ENCODE peak calls at places on chromosomes 13 and 19, in ten cellular contexts. One of them, this sample, is unnamed.

GRCh38 chr19:14786421-14786851 is 8.1 kb upstream of the ADGRE2 start:
- DNase-seq in retina: peak
- DNase-seq in fibroblast of the conjunctiva: no peak
- DNase-seq in T-helper 2 cell: peak
- DNase-seq in HAP-1: peak
- DNase-seq in fibroblast of lung: no peak
- DNase-seq in BJ: no peak
- DNase-seq in NCI-H1092 treated with DMSO at 0.1 percent for 48 hours: no peak
- DNase-seq in RWPE1: peak
- DNase-seq in esophagus squamous epithelium: no peak
- DNase-seq in this sample: no peak

GRCh38 chr19:46426506-46427162 is 2.1 kb downstream of the PNMA8C start:
- DNase-seq in retina: peak
- DNase-seq in fibroblast of the conjunctiva: no peak
- DNase-seq in T-helper 2 cell: peak
- DNase-seq in HAP-1: peak
- DNase-seq in fibroblast of lung: peak
- DNase-seq in BJ: no peak
- DNase-seq in NCI-H1092 treated with DMSO at 0.1 percent for 48 hours: peak
- DNase-seq in RWPE1: peak
- DNase-seq in esophagus squamous epithelium: no peak
- DNase-seq in this sample: peak

GRCh38 chr19:2259331-2259730 is 3.1 kb upstream of the JSRP1 start:
- DNase-seq in retina: no peak
- DNase-seq in fibroblast of the conjunctiva: no peak
- DNase-seq in T-helper 2 cell: no peak
- DNase-seq in HAP-1: no peak
- DNase-seq in fibroblast of lung: no peak
- DNase-seq in BJ: no peak
- DNase-seq in NCI-H1092 treated with DMSO at 0.1 percent for 48 hours: no peak
- DNase-seq in RWPE1: no peak
- DNase-seq in esophagus squamous epithelium: no peak
- DNase-seq in this sample: no peak

GRCh38 chr13:80224468-80224867 is 116.5 kb downstream of the SPRY2 start:
- DNase-seq in retina: no peak
- DNase-seq in fibroblast of the conjunctiva: no peak
- DNase-seq in T-helper 2 cell: no peak
- DNase-seq in HAP-1: no peak
- DNase-seq in fibroblast of lung: peak
- DNase-seq in BJ: no peak
- DNase-seq in NCI-H1092 treated with DMSO at 0.1 percent for 48 hours: no peak
- DNase-seq in RWPE1: peak
- DNase-seq in esophagus squamous epithelium: no peak
- DNase-seq in this sample: no peak

GRCh38 chr19:35833972-35834371 is 18.3 kb downstream of the NPHS1 start:
- DNase-seq in retina: no peak
- DNase-seq in fibroblast of the conjunctiva: no peak
- DNase-seq in T-helper 2 cell: no peak
- DNase-seq in HAP-1: no peak
- DNase-seq in fibroblast of lung: no peak
- DNase-seq in BJ: no peak
- DNase-seq in NCI-H1092 treated with DMSO at 0.1 percent for 48 hours: no peak
- DNase-seq in RWPE1: no peak
- DNase-seq in esophagus squamous epithelium: no peak
- DNase-seq in this sample: no peak

GRCh38 chr13:112767506-112768471 is 78.0 kb downstream of the ATP11A start:
- DNase-seq in retina: no peak
- DNase-seq in fibroblast of the conjunctiva: no peak
- DNase-seq in T-helper 2 cell: no peak
- DNase-seq in HAP-1: no peak
- DNase-seq in fibroblast of lung: no peak
- DNase-seq in BJ: no peak
- DNase-seq in NCI-H1092 treated with DMSO at 0.1 percent for 48 hours: no peak
- DNase-seq in RWPE1: no peak
- DNase-seq in esophagus squamous epithelium: no peak
- DNase-seq in this sample: no peak

GRCh38 chr13:97892717-97893116 is 60.8 kb upstream of the IPO5 start:
- DNase-seq in retina: no peak
- DNase-seq in fibroblast of the conjunctiva: no peak
- DNase-seq in T-helper 2 cell: no peak
- DNase-seq in HAP-1: no peak
- DNase-seq in fibroblast of lung: peak
- DNase-seq in BJ: no peak
- DNase-seq in NCI-H1092 treated with DMSO at 0.1 percent for 48 hours: no peak
- DNase-seq in RWPE1: no peak
- DNase-seq in esophagus squamous epithelium: no peak
- DNase-seq in this sample: no peak

GRCh38 chr19:18612051-18612771 is 459 bp upstream of the TMEM59L start:
- DNase-seq in retina: peak
- DNase-seq in fibroblast of the conjunctiva: no peak
- DNase-seq in T-helper 2 cell: no peak
- DNase-seq in HAP-1: peak
- DNase-seq in fibroblast of lung: no peak
- DNase-seq in BJ: no peak
- DNase-seq in NCI-H1092 treated with DMSO at 0.1 percent for 48 hours: no peak
- DNase-seq in RWPE1: no peak
- DNase-seq in esophagus squamous epithelium: no peak
- DNase-seq in this sample: no peak

GRCh38 chr13:27018230-27018875 is 153.3 kb downstream of the USP12 start:
- DNase-seq in retina: no peak
- DNase-seq in fibroblast of the conjunctiva: no peak
- DNase-seq in T-helper 2 cell: no peak
- DNase-seq in HAP-1: no peak
- DNase-seq in fibroblast of lung: no peak
- DNase-seq in BJ: no peak
- DNase-seq in NCI-H1092 treated with DMSO at 0.1 percent for 48 hours: no peak
- DNase-seq in RWPE1: no peak
- DNase-seq in esophagus squamous epithelium: no peak
- DNase-seq in this sample: no peak

GRCh38 chr19:13398780-13399726 is 107.2 kb downstream of the CACNA1A start:
- DNase-seq in retina: no peak
- DNase-seq in fibroblast of the conjunctiva: peak
- DNase-seq in T-helper 2 cell: no peak
- DNase-seq in HAP-1: no peak
- DNase-seq in fibroblast of lung: peak
- DNase-seq in BJ: peak
- DNase-seq in NCI-H1092 treated with DMSO at 0.1 percent for 48 hours: peak
- DNase-seq in RWPE1: peak
- DNase-seq in esophagus squamous epithelium: no peak
- DNase-seq in this sample: peak

GRCh38 chr19:47416667-47417033 is 2.7 kb downstream of the MEIS3 start:
- DNase-seq in retina: no peak
- DNase-seq in fibroblast of the conjunctiva: no peak
- DNase-seq in T-helper 2 cell: no peak
- DNase-seq in HAP-1: no peak
- DNase-seq in fibroblast of lung: no peak
- DNase-seq in BJ: no peak
- DNase-seq in NCI-H1092 treated with DMSO at 0.1 percent for 48 hours: no peak
- DNase-seq in RWPE1: no peak
- DNase-seq in esophagus squamous epithelium: no peak
- DNase-seq in this sample: no peak

This sample was measured in astrocyte of the cerebellum.